ENCODE peak calls at places on chromosome 9, in four cellular contexts. Z is fibroblast of pulmonary artery; E is CD8-positive, alpha-beta memory T cell; S is activated CD4-positive, alpha-beta T cell treated with anti-CD3 and anti-CD28 coated beads, Interleukin-2, amount 10 ng/mL, durations not matched to agents 7 days and 5 days. D is an unnamed sample.

GRCh38 chr9:135214054-135214640 is 126.7 kb downstream of the OLFM1 start:
- DNase-seq in Z (no peak), E (no peak), S (no peak), D (no peak)

GRCh38 chr9:130177898-130178805 is 5.9 kb downstream of the NCS1 start:
- DNase-seq in Z (no peak), E (no peak), S (no peak), D (no peak)

GRCh38 chr9:82436480-82436879 is 447.9 kb downstream of the SPATA31D1 start:
- DNase-seq in Z (no peak), E (no peak), S (no peak), D (no peak)

GRCh38 chr9:95750725-95751644 is 124.5 kb upstream of the ERCC6L2 start:
- DNase-seq in Z (no peak), E (no peak), S (peak; percentile 48), D (no peak)

GRCh38 chr9:101115062-101115461 is 86.5 kb downstream of the PLPPR1 start:
- DNase-seq in Z (no peak), E (no peak), S (no peak), D (no peak)

GRCh38 chr9:98191615-98192502 is 578 bp downstream of the CORO2A start:
- DNase-seq in Z (no peak), E (peak; percentile 8), S (peak; percentile 33), D (peak; percentile 5)

GRCh38 chr9:93120846-93121315 is 13.2 kb downstream of the NINJ1 start:
- DNase-seq in Z (no peak), E (no peak), S (no peak), D (no peak)

GRCh38 chr9:128026255-128027165 is 40.6 kb downstream of the NAIF1 start:
- DNase-seq in Z (peak; percentile 69), E (peak; percentile 64), S (peak; percentile 92), D (peak; percentile 51)

GRCh38 chr9:4886698-4887097 is 94.0 kb downstream of the RCL1 start:
- DNase-seq in Z (no peak), E (no peak), S (no peak), D (no peak)

D was measured in dermis microvascular lymphatic vessel endothelial cell.